ENCODE peak calls at places on chromosomes 5 and 9, in four cellular contexts. One of them, this sample, is unnamed. For H3K4me1, the result is how much of the 10 kb centered on the place peaks cover.

GRCh38 chr9:27179245-27179870 is 70.3 kb downstream of the TEK start:
- DNase-seq in SJSA1: no peak
- DNase-seq in CD8-positive, alpha-beta T cell: no peak
- DNase-seq in neuronal stem cell: no peak
- DNase-seq in this sample: no peak

GRCh38 chr5:130974284-130974683 is 190.8 kb downstream of the HINT1 start:
- DNase-seq in SJSA1: no peak
- DNase-seq in CD8-positive, alpha-beta T cell: no peak
- DNase-seq in neuronal stem cell: no peak
- DNase-seq in this sample: no peak

GRCh38 chr9:28774433-28775029 is 1201.2 kb upstream of the C9orf72 start:
- DNase-seq in SJSA1: no peak
- DNase-seq in CD8-positive, alpha-beta T cell: no peak
- DNase-seq in neuronal stem cell: peak
- DNase-seq in this sample: peak

GRCh38 chr5:81717815-81718214 is 33.1 kb downstream of the SSBP2 start:
- DNase-seq in SJSA1: no peak
- DNase-seq in CD8-positive, alpha-beta T cell: no peak
- DNase-seq in neuronal stem cell: no peak
- DNase-seq in this sample: no peak

GRCh38 chr9:79610019-79610760 is 38.4 kb downstream of the TLE4 start:
- DNase-seq in SJSA1: no peak
- DNase-seq in CD8-positive, alpha-beta T cell: no peak
- DNase-seq in neuronal stem cell: peak
- DNase-seq in this sample: no peak

GRCh38 chr5:109823597-109823996 is 133.9 kb downstream of the MAN2A1 start:
- DNase-seq in SJSA1: no peak
- DNase-seq in CD8-positive, alpha-beta T cell: no peak
- DNase-seq in neuronal stem cell: no peak
- DNase-seq in this sample: no peak

GRCh38 chr9:17064558-17064957 is 70.3 kb upstream of the CNTLN start:
- DNase-seq in SJSA1: no peak
- DNase-seq in CD8-positive, alpha-beta T cell: no peak
- DNase-seq in neuronal stem cell: no peak
- DNase-seq in this sample: no peak

GRCh38 chr9:137310190-137311052 is 8.3 kb upstream of the NRARP start:
- DNase-seq in SJSA1: no peak
- DNase-seq in CD8-positive, alpha-beta T cell: no peak
- DNase-seq in neuronal stem cell: no peak
- DNase-seq in this sample: peak

GRCh38 chr5:180647941-180648500 is 1.4 kb downstream of the FLT4 start:
- DNase-seq in SJSA1: peak
- DNase-seq in CD8-positive, alpha-beta T cell: no peak
- DNase-seq in neuronal stem cell: no peak
- DNase-seq in this sample: peak

DNA sequence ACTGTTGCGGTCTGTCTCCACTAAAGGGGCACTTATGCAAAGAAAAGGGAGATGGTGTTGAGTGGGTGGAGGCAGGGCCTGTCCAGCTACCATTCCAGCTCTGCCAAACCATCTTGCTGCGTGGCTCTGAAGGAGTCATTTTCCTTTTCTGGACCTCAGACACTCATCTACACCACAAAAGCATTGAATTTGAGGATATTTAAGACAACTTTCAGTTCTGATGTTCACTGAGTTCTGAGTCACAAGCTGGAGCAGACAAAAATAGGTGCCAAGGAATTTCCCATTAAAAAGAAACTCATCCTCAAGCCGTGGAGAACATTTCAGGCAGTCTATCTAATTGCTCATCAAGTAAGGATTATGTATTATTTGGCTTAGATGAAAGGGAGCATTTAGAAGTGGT is 195.0 kb upstream of the TBC1D2 start:
- DNase-seq in SJSA1: no peak
- DNase-seq in CD8-positive, alpha-beta T cell: no peak
- DNase-seq in neuronal stem cell: no peak
- DNase-seq in this sample: no peak
- H3K4me3 ChIP-seq in SJSA1: no peak
- H3K4me3 ChIP-seq in CD8-positive, alpha-beta T cell: no peak
- H3K4me3 ChIP-seq in neuronal stem cell: no peak
- H3K4me3 ChIP-seq in this sample: no peak

DNA sequence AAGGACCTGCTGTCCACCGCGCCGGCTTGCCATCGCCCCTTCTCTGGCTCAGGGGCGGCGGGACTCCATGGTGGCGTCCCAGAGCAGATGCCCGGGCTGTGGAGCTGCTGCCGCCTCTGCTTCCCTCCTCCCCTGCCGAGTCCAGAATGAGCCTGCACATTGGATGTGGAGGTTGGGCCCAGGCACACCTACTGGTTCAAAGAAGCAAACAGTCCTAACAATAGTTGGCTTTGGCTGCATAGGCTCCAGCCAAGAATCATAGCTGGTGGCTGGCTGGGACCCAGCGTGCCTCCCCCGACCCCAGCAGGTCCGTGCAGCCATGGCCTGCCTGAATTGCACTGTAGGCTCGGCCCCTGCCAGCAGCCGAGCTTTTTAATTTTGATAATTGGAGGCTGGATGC is 25.8 kb downstream of the ADAMTSL2 start:
- DNase-seq in SJSA1: no peak
- DNase-seq in CD8-positive, alpha-beta T cell: no peak
- DNase-seq in neuronal stem cell: no peak
- DNase-seq in this sample: no peak
- H3K27ac ChIP-seq in SJSA1: no peak
- H3K27ac ChIP-seq in CD8-positive, alpha-beta T cell: no peak
- H3K27ac ChIP-seq in neuronal stem cell: no peak
- H3K27ac ChIP-seq in this sample: no peak

GRCh38 chr5:134145779-134146581 is 30.8 kb downstream of the SKP1 start:
- DNase-seq in SJSA1: peak
- DNase-seq in CD8-positive, alpha-beta T cell: peak
- DNase-seq in neuronal stem cell: peak
- DNase-seq in this sample: peak
- H3K4me1 ChIP-seq in SJSA1: under half
- H3K4me1 ChIP-seq in CD8-positive, alpha-beta T cell: under half
- H3K4me1 ChIP-seq in neuronal stem cell: under half
- H3K4me1 ChIP-seq in this sample: under half

DNA sequence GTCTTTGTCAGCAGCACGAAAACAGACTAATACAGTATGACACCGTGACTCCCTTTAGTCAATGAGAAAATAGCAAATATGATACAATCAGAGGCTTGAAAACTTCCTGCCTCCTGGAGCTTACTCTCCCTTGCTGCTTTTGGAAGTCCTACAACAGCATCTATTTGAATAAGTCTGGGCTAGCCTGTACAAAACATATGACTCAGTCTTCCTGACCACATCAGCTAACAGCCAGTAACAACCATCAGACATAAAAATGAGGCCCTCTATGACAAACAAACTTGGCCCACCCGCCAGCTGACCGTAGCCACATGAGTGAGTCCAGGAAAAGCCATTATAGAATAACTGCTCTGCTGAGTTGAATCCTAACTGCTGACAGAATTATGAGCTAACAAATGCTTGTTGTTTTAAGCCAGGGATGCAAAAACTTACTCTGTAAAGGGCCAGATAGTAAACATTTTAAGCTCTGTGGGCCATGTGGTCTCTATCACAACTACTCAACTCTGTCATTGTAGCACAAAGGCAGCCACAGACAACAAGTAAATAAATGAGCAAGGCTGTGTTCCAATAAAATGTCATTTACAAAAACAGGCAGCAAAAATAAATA is 347.6 kb downstream of the PTPRD start:
- DNase-seq in SJSA1: no peak
- DNase-seq in CD8-positive, alpha-beta T cell: no peak
- DNase-seq in neuronal stem cell: no peak
- DNase-seq in this sample: peak
- H3K4me3 ChIP-seq in SJSA1: no peak
- H3K4me3 ChIP-seq in CD8-positive, alpha-beta T cell: no peak
- H3K4me3 ChIP-seq in neuronal stem cell: no peak
- H3K4me3 ChIP-seq in this sample: no peak

DNA sequence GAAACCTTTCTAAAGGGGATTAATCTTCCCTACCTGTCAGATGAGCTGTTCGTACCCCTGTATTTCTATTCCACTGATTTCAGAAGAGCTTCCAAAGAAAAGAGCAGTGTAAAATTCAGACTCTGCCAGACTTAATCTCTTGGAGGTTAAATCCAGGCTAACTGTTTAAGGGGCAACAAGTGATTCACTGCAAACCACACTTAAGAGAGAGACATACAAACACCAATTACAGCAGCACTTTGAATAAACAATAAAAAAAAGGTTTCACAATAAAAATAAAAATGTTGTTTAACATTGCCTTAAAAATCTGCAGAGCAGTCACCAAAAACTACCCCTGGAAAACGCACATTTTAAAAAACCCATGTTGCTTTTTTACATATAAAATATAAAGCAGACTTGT is 3.2 kb downstream of the ROR2 start:
- DNase-seq in SJSA1: no peak
- DNase-seq in CD8-positive, alpha-beta T cell: no peak
- DNase-seq in neuronal stem cell: no peak
- DNase-seq in this sample: no peak
- H3K27ac ChIP-seq in SJSA1: no peak
- H3K27ac ChIP-seq in CD8-positive, alpha-beta T cell: no peak
- H3K27ac ChIP-seq in neuronal stem cell: no peak
- H3K27ac ChIP-seq in this sample: peak

GRCh38 chr5:14193496-14193895 is 50.4 kb downstream of the TRIO start:
- DNase-seq in SJSA1: no peak
- DNase-seq in CD8-positive, alpha-beta T cell: no peak
- DNase-seq in neuronal stem cell: no peak
- DNase-seq in this sample: no peak
- H3K4me1 ChIP-seq in SJSA1: half or more
- H3K4me1 ChIP-seq in CD8-positive, alpha-beta T cell: under half
- H3K4me1 ChIP-seq in neuronal stem cell: under half
- H3K4me1 ChIP-seq in this sample: under half

GRCh38 chr9:3824589-3824988 is 298.8 kb upstream of the RFX3 start:
- DNase-seq in SJSA1: no peak
- DNase-seq in CD8-positive, alpha-beta T cell: no peak
- DNase-seq in neuronal stem cell: no peak
- DNase-seq in this sample: no peak
- H3K4me3 ChIP-seq in SJSA1: no peak
- H3K4me3 ChIP-seq in CD8-positive, alpha-beta T cell: no peak
- H3K4me3 ChIP-seq in neuronal stem cell: no peak
- H3K4me3 ChIP-seq in this sample: no peak

GRCh38 chr5:6236170-6236793 is 142.1 kb downstream of the MED10 start:
- DNase-seq in SJSA1: no peak
- DNase-seq in CD8-positive, alpha-beta T cell: no peak
- DNase-seq in neuronal stem cell: no peak
- DNase-seq in this sample: no peak
- H3K27ac ChIP-seq in SJSA1: no peak
- H3K27ac ChIP-seq in CD8-positive, alpha-beta T cell: no peak
- H3K27ac ChIP-seq in neuronal stem cell: no peak
- H3K27ac ChIP-seq in this sample: no peak